ENCODE peak calls at places on chromosomes 11 and 22, in nine cellular contexts. H is transverse colon, Y is heart right ventricle, O is astrocyte, I is osteocyte, Z is fibroblast of pulmonary artery, L is H9, G is AG04449, E is uterus. Q is an unnamed sample.

GRCh38 chr11:131823772-131824171 is 453.4 kb downstream of the NTM start:
- DNase-seq in H (no peak), O (no peak), Z (peak; percentile 18), I (no peak), G (no peak), Y (no peak), L (no peak), E (no peak), Q (no peak)

GRCh38 chr11:75468534-75469340 is 35.7 kb upstream of the KLHL35 start:
- DNase-seq in O (peak; percentile 73), E (peak; percentile 93), Z (peak; percentile 90), H (peak; percentile 19), L (no peak), I (no peak), G (no peak), Y (peak; percentile 83), Q (no peak)

GRCh38 chr22:40300884-40301672 is 45.2 kb upstream of the ADSL start:
- DNase-seq in O (no peak), G (no peak), Y (no peak), Z (no peak), H (no peak), L (no peak), E (no peak), I (no peak), Q (no peak)

GRCh38 chr11:123628936-123629683 is 25.3 kb downstream of the SCN3B start:
- DNase-seq in O (peak; percentile 64), G (no peak), Y (peak; percentile 87), L (no peak), I (no peak), Z (peak; percentile 81), E (peak; percentile 92), H (peak; percentile 13), Q (peak; percentile 7)

GRCh38 chr22:48488149-48488551 is 1339.5 kb downstream of the BRD1 start:
- DNase-seq in Z (no peak), L (peak; percentile 34), O (peak; percentile 5), G (no peak), E (no peak), Y (no peak), I (no peak), H (no peak), Q (no peak)

GRCh38 chr11:10515418-10515817 is 25.6 kb downstream of the RNF141 start:
- DNase-seq in E (no peak), L (no peak), Y (no peak), I (no peak), O (no peak), Z (no peak), H (no peak), G (no peak), Q (no peak)

GRCh38 chr11:6413791-6414231 is 5.1 kb downstream of the APBB1 start:
- DNase-seq in E (no peak), O (no peak), Y (no peak), G (no peak), Z (no peak), L (no peak), H (no peak), I (no peak), Q (no peak)

GRCh38 chr11:9601041-9601875 is 27.8 kb downstream of the WEE1 start:
- DNase-seq in L (peak; percentile 69), Y (peak; percentile 21), O (no peak), H (peak; percentile 39), E (no peak), Z (peak; percentile 70), G (no peak), I (no peak), Q (no peak)

GRCh38 chr11:128775513-128775912 is 81.6 kb downstream of the FLI1 start:
- DNase-seq in O (peak; percentile 59), E (no peak), H (no peak), Z (peak; percentile 72), L (no peak), Y (no peak), I (no peak), G (no peak), Q (no peak)

GRCh38 chr11:105466582-105467228 is 143.2 kb upstream of the GRIA4 start:
- DNase-seq in E (no peak), H (no peak), Z (peak; percentile 75), Y (no peak), O (peak; percentile 58), G (no peak), I (no peak), L (no peak), Q (no peak)

GRCh38 chr22:24104307-24105017 is 76.8 kb upstream of the SUSD2 start:
- DNase-seq in Z (no peak), O (no peak), I (no peak), E (no peak), L (no peak), Y (no peak), H (no peak), G (no peak), Q (no peak)

GRCh38 chr11:44621140-44621681 is 55.7 kb downstream of the CD82 start:
- DNase-seq in L (peak; percentile 88), Z (peak; percentile 63), E (peak; percentile 82), O (no peak), H (peak; percentile 77), G (no peak), I (peak; percentile 93), Y (peak; percentile 76), Q (peak; percentile 89)

GRCh38 chr11:114348200-114349191 is 51.8 kb downstream of the C11orf71 start:
- DNase-seq in H (peak; percentile 49), Y (peak; percentile 64), Z (peak; percentile 87), I (no peak), G (no peak), L (peak; percentile 43), E (no peak), O (peak; percentile 33), Q (peak; percentile 52)

GRCh38 chr11:57568330-57568766 is 876 bp upstream of the UBE2L6 start:
- DNase-seq in L (peak; percentile 83), Y (peak; percentile 85), H (no peak), G (no peak), E (peak; percentile 89), I (no peak), O (peak; percentile 27), Z (peak; percentile 81), Q (no peak)
- TF ChIP-seq CTCF in L (peak; percentile 95), Y (peak; percentile 85), H (peak; percentile 90), G (peak; percentile 94), E (no peak), I (no peak), O (peak; percentile 84), Z (peak; percentile 88), Q (peak; percentile 84)

GRCh38 chr11:17600316-17601205 is 53.5 kb downstream of the OTOG start:
- DNase-seq in G (no peak), I (no peak), O (no peak), H (no peak), E (no peak), L (no peak), Z (no peak), Y (no peak), Q (no peak)

GRCh38 chr11:17603056-17603825 is 56.2 kb downstream of the OTOG start:
- DNase-seq in E (no peak), H (no peak), Z (no peak), Y (no peak), O (no peak), I (no peak), G (no peak), L (no peak), Q (no peak)

GRCh38 chr11:17602105-17603001 is 55.3 kb downstream of the OTOG start:
- DNase-seq in L (no peak), O (no peak), E (no peak), H (no peak), I (no peak), Y (no peak), Z (no peak), G (no peak), Q (no peak)

GRCh38 chr11:17599460-17599925 is 52.4 kb downstream of the OTOG start:
- DNase-seq in O (no peak), G (no peak), H (no peak), Z (no peak), I (peak; percentile 69), Y (no peak), E (no peak), L (no peak), Q (no peak)

DNA sequence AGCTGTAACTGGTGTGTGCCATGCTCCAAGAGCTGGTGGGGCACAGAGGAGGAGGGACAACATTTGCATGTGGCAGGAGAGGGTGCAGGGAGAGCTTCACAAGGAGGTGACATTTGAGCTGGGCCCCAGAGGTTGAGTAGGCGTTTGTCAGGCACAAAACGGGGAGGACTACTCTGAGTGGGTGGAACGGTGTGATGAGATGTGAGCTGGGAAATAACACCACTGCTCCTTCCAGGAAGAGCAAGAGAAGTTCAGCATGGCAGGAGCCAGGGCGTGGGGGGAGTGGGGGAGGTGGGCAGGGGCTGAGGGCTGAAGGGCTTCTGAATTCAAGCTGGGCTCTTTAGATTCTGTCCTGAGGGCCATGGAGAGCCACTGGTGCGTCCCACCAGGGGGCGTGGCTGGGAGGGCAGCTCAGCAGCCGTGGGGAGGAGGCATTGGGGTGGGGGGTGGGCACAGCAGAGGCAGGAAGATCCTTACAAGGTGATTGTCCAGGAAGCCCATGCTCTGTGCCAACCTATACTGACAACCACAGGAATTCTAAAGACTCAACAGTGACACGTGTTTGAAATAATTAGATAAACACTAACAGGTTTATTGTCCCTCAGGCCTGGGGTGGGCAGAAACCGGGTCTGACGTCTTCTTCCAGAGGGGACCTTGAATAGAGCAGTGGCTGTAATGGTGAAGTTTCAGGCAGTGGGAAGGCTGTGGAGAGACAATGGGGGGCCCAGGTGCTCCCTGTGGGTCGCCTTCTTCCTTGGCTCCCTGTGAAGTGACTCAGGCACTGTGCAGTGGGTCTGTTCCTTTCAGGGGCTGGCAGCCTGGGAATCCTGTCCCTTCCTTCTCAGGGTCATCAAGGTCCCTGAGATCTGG is 54.4 kb downstream of the OTOG start:
- DNase-seq in Y (no peak), L (no peak), H (no peak), G (no peak), E (no peak), I (no peak), O (no peak), Z (no peak), Q (no peak)
- TF ChIP-seq CTCF in Y (no peak), L (peak; percentile 16), H (no peak), G (no peak), E (no peak), I (no peak), O (no peak), Z (no peak), Q (no peak)

DNA sequence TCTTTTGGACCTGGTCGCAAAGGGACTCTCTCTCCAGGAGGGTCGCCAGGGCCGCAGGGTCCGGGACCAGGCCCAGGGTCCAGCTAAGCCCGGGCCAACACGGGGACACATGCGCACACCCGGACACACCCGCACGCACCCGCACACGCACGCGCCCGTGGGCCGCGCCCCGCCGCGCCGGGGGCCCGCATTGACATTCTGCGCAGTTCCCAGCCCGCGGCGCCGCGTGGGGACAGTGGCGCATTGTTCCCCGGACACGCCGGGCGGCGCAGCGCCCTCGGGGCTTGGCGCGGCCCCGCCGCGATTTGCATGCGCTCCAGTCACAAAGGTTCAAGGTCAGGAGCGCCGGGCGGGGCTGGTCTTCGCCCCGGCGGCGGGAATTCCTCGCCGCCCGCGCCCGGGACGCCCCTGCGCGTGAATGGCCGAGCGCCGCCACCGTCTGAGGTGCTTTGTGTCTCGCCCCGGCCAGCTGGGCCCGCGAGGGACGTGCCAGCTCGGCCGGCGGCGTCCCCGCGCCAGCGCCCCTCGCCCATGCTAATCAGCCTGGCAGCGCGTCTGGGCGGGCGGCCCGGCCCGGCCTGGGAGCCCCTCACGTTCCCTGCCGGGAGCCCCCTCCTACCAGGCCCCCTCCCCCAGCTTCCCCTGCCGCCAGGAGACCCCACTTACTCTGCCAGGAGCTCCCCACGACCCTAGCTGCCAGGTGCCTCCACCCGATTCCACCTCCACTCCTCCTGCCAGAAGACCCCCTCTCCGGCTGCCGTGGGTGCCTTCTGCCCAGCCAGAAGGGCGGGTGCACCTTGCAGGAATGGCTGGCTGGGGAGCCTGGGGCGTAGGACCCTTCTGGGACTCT is 50.5 kb upstream of the WNT7B start:
- DNase-seq in E (peak; percentile 69), H (peak; percentile 85), I (no peak), Y (no peak), Z (no peak), L (no peak), G (no peak), O (no peak), Q (no peak)
- TF ChIP-seq CTCF in E (peak; percentile 31), H (peak; percentile 26), I (no peak), Y (no peak), Z (no peak), L (no peak), G (no peak), O (no peak), Q (no peak)

GRCh38 chr22:32204211-32204855 is 540 bp downstream of the RFPL2 start:
- DNase-seq in L (peak; percentile 66), Z (no peak), E (no peak), H (no peak), Y (no peak), G (no peak), O (no peak), I (no peak), Q (no peak)
- TF ChIP-seq CTCF in L (peak; percentile 14), Z (no peak), E (no peak), H (no peak), Y (no peak), G (no peak), O (no peak), I (no peak), Q (no peak)